ENCODE peak calls at places on chromosome 4, in nine cellular contexts. U is CD8-positive, alpha-beta T cell; R is HFFc6; M is SK-N-SH; A is lower lobe of right lung; Q is GM12865; W is adrenal gland; V is astrocyte; D is dorsolateral prefrontal cortex. O is an unnamed sample.

GRCh38 chr4:127632420-127633403 is at the start of gene INTU:
- DNase-seq in U (no peak), R (peak), M (peak), A (peak), Q (no peak), W (peak), V (peak), D (peak), O (peak)

GRCh38 chr4:152951348-152951747 is 15.2 kb downstream of the FHDC1 start:
- DNase-seq in U (no peak), R (no peak), M (no peak), A (no peak), Q (no peak), W (no peak), V (peak), D (no peak), O (no peak)

GRCh38 chr4:140641789-140642439 is 73.2 kb upstream of the UCP1 start:
- DNase-seq in U (no peak), R (no peak), M (peak), A (peak), Q (no peak), W (no peak), V (no peak), D (no peak), O (no peak)

GRCh38 chr4:52144303-52144849 is 93.3 kb downstream of the SPATA18 start:
- DNase-seq in U (no peak), R (no peak), M (no peak), A (no peak), Q (no peak), W (no peak), V (no peak), D (no peak), O (no peak)

GRCh38 chr4:7660640-7661039 is 225.9 kb upstream of the PSAPL1 start:
- DNase-seq in U (no peak), R (no peak), M (no peak), A (peak), Q (no peak), W (no peak), V (no peak), D (no peak), O (no peak)

GRCh38 chr4:3855646-3856045 is 89.5 kb downstream of the ADRA2C start:
- DNase-seq in U (no peak), R (no peak), M (no peak), A (no peak), Q (no peak), W (no peak), V (no peak), D (no peak), O (no peak)

GRCh38 chr4:184371390-184371787 is 103.0 kb downstream of the IRF2 start:
- DNase-seq in U (no peak), R (no peak), M (peak), A (no peak), Q (no peak), W (no peak), V (no peak), D (no peak), O (no peak)

GRCh38 chr4:121696140-121696640 is 590 bp downstream of the ANXA5 start:
- DNase-seq in U (peak), R (peak), M (peak), A (peak), Q (peak), W (peak), V (peak), D (peak), O (no peak)

GRCh38 chr4:73222466-73223257 is 35.9 kb downstream of the ANKRD17 start:
- DNase-seq in U (peak), R (peak), M (peak), A (no peak), Q (peak), W (peak), V (peak), D (no peak), O (peak)

GRCh38 chr4:133156096-133156495 is 7.0 kb downstream of the PCDH10 start:
- DNase-seq in U (no peak), R (no peak), M (no peak), A (no peak), Q (no peak), W (no peak), V (peak), D (peak), O (no peak)

GRCh38 chr4:154602404-154603020 is 9.9 kb downstream of the FGG start:
- DNase-seq in U (no peak), R (no peak), M (no peak), A (no peak), Q (no peak), W (no peak), V (peak), D (no peak), O (no peak)

GRCh38 chr4:42151568-42152506 is 618 bp downstream of the BEND4 start:
- DNase-seq in U (no peak), R (no peak), M (peak), A (no peak), Q (peak), W (no peak), V (no peak), D (peak), O (peak)

GRCh38 chr4:39529534-39529933 is 2.3 kb upstream of the UGDH start:
- DNase-seq in U (no peak), R (no peak), M (no peak), A (no peak), Q (no peak), W (no peak), V (no peak), D (no peak), O (no peak)

GRCh38 chr4:6478546-6479220 is 6.3 kb upstream of the PPP2R2C start:
- DNase-seq in U (no peak), R (no peak), M (no peak), A (no peak), Q (no peak), W (no peak), V (no peak), D (no peak), O (no peak)

GRCh38 chr4:71230613-71231012 is 108.2 kb upstream of the SLC4A4 start:
- DNase-seq in U (no peak), R (no peak), M (no peak), A (no peak), Q (no peak), W (no peak), V (no peak), D (no peak), O (no peak)
- TF ChIP-seq CTCF in U (no peak), R (no peak), M (no peak), A (no peak), Q (no peak), W (no peak), V (no peak), D (no peak), O (no peak)

GRCh38 chr4:96354036-96354712 is 514.3 kb downstream of the PDHA2 start:
- DNase-seq in U (no peak), R (no peak), M (no peak), A (no peak), Q (no peak), W (no peak), V (peak), D (no peak), O (no peak)

GRCh38 chr4:96355414-96355813 is 515.5 kb downstream of the PDHA2 start:
- DNase-seq in U (no peak), R (no peak), M (no peak), A (no peak), Q (no peak), W (no peak), V (no peak), D (no peak), O (no peak)

GRCh38 chr4:96347582-96347981 is 507.7 kb downstream of the PDHA2 start:
- DNase-seq in U (no peak), R (no peak), M (no peak), A (no peak), Q (no peak), W (no peak), V (peak), D (no peak), O (no peak)

GRCh38 chr4:96356591-96357360 is 516.9 kb downstream of the PDHA2 start:
- DNase-seq in U (no peak), R (no peak), M (no peak), A (no peak), Q (no peak), W (no peak), V (peak), D (no peak), O (no peak)

GRCh38 chr4:96352051-96352517 is 512.2 kb downstream of the PDHA2 start:
- DNase-seq in U (no peak), R (no peak), M (peak), A (no peak), Q (peak), W (no peak), V (peak), D (no peak), O (no peak)
- TF ChIP-seq CTCF in U (no peak), R (peak), M (peak), A (no peak), Q (peak), W (peak), V (peak), D (peak), O (peak)

GRCh38 chr4:15740764-15741404 is 37.2 kb upstream of the CD38 start:
- DNase-seq in U (no peak), R (no peak), M (no peak), A (no peak), Q (no peak), W (no peak), V (no peak), D (no peak), O (no peak)

GRCh38 chr4:15735531-15735930 is 32.7 kb downstream of the BST1 start:
- DNase-seq in U (no peak), R (no peak), M (no peak), A (no peak), Q (no peak), W (no peak), V (no peak), D (no peak), O (no peak)

GRCh38 chr4:15736514-15737050 is 33.7 kb downstream of the BST1 start:
- DNase-seq in U (no peak), R (no peak), M (no peak), A (no peak), Q (no peak), W (no peak), V (no peak), D (no peak), O (no peak)

GRCh38 chr4:15738877-15739276 is 36.0 kb downstream of the BST1 start:
- DNase-seq in U (no peak), R (no peak), M (no peak), A (no peak), Q (no peak), W (no peak), V (peak), D (no peak), O (no peak)

DNA sequence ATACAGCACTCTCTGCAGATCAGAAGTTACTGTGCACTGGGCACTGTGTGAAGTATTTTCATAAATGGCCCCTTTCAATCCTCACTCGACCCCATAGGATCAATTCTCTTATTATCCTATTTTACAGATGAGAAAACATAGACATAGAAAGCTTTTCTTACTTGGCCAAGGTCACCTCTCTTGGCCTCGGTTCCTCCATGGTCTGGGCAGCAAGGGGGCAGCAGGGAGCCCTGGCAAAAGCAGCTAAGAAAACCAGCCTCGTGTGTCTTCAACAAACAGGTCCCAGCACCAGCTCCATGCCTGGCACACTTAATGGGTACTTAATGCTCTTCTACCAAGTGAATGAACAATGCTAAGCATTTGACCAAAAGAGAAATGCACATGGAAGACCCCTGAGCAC is 34.4 kb downstream of the BST1 start:
- DNase-seq in U (no peak), R (no peak), M (no peak), A (no peak), Q (peak), W (no peak), V (no peak), D (no peak), O (no peak)
- TF ChIP-seq CTCF in U (no peak), R (peak), M (no peak), A (no peak), Q (no peak), W (no peak), V (no peak), D (no peak), O (no peak)

GRCh38 chr4:177671845-177672244 is 229.6 kb upstream of the AGA start:
- DNase-seq in U (no peak), R (no peak), M (no peak), A (no peak), Q (no peak), W (no peak), V (no peak), D (no peak), O (no peak)

GRCh38 chr4:177671387-177671786 is 229.2 kb upstream of the AGA start:
- DNase-seq in U (no peak), R (no peak), M (no peak), A (no peak), Q (no peak), W (no peak), V (no peak), D (no peak), O (no peak)

DNA sequence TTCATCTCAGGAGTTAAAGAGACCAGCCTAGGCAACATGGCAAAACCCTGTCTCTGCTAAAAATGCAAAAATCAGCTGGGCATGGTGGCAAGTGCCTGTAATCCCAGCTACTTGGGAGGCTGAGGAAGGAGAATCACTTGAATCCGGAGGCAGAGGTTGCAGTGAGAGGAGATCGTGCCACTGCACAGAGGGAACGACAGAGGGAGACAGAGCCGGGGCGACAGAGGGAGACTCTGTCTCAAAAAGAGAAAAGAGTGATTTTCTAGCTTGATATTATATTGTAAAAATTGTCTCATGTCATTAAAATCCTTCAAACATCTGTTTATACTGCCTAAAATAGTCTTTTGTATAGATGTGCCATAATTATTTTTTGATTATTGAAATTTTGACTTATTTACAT is 225.4 kb upstream of the AGA start:
- DNase-seq in U (no peak), R (no peak), M (no peak), A (no peak), Q (no peak), W (no peak), V (no peak), D (no peak), O (no peak)
- TF ChIP-seq CTCF in U (no peak), R (peak), M (peak), A (no peak), Q (peak), W (peak), V (no peak), D (no peak), O (peak)

O was measured in D721Med.